ENCODE peak calls at places on chromosomes 3 and 15, in seven cellular contexts. Z, T, W, S, Q, J and H are unnamed samples.

GRCh38 chr3:168722091-168722490 is 626.4 kb upstream of the GOLIM4 start:
- DNase-seq in Z (no peak), J (no peak), Q (no peak), W (no peak), S (no peak), T (no peak), H (no peak)

GRCh38 chr3:22960326-22960984 is 242.7 kb upstream of the UBE2E2 start:
- DNase-seq in W (no peak), S (peak), T (no peak), J (peak), Z (peak), Q (peak), H (peak)

GRCh38 chr3:73215286-73215685 is 153.8 kb downstream of the EBLN2 start:
- DNase-seq in J (no peak), W (no peak), S (no peak), Q (no peak), T (no peak), Z (no peak), H (no peak)

GRCh38 chr15:56174649-56175048 is 69.0 kb downstream of the RFX7 start:
- DNase-seq in Z (no peak), S (no peak), Q (no peak), W (no peak), J (no peak), T (no peak), H (no peak)

GRCh38 chr3:122691195-122691594 is 10.6 kb downstream of the PARP14 start:
- DNase-seq in Q (peak), Z (no peak), W (no peak), T (peak), J (no peak), S (no peak), H (no peak)

GRCh38 chr3:123373535-123373987 is 75.3 kb downstream of the ADCY5 start:
- DNase-seq in J (no peak), W (no peak), Q (no peak), Z (no peak), S (no peak), T (no peak), H (no peak)

GRCh38 chr3:154131850-154132249 is 10.7 kb downstream of the ARHGEF26 start:
- DNase-seq in W (no peak), S (no peak), Q (no peak), J (no peak), Z (no peak), T (no peak), H (no peak)

GRCh38 chr3:32180151-32180850 is 58.2 kb upstream of the CMTM8 start:
- DNase-seq in W (no peak), S (no peak), T (no peak), J (no peak), Z (no peak), Q (no peak), H (no peak)

GRCh38 chr3:27483117-27484001 is 825 bp downstream of the SLC4A7 start:
- DNase-seq in S (peak), T (peak), Z (no peak), J (peak), Q (peak), W (no peak), H (no peak)

GRCh38 chr15:52651868-52652267 is 27.3 kb downstream of the ATOSA start:
- DNase-seq in T (no peak), Q (peak), S (peak), J (peak), W (peak), Z (peak), H (peak)

GRCh38 chr15:63379492-63380150 is 2.0 kb downstream of the CA12 start:
- DNase-seq in T (no peak), J (no peak), W (no peak), Q (no peak), Z (no peak), S (no peak), H (peak)

GRCh38 chr15:48775556-48775955 is 35.3 kb downstream of the CEP152 start:
- DNase-seq in Z (no peak), J (no peak), S (no peak), Q (no peak), W (no peak), T (no peak), H (no peak)

GRCh38 chr3:37475435-37475834 is 301.1 kb upstream of the LRRFIP2 start:
- DNase-seq in T (no peak), Q (no peak), J (no peak), Z (no peak), W (no peak), S (no peak), H (no peak)

GRCh38 chr15:63188247-63188936 is 1.0 kb upstream of the RAB8B start:
- DNase-seq in Z (no peak), W (no peak), S (no peak), T (no peak), J (no peak), Q (no peak), H (no peak)

GRCh38 chr15:88982304-88982945 is 69.2 kb upstream of the MFGE8 start:
- DNase-seq in S (peak), T (peak), W (no peak), Q (no peak), J (peak), Z (no peak), H (no peak)

GRCh38 chr3:126370606-126371005 is 13.4 kb upstream of the KLF15 start:
- DNase-seq in W (no peak), J (no peak), S (no peak), T (no peak), Q (no peak), Z (no peak), H (no peak)

GRCh38 chr15:92500023-92500630 is 106.4 kb downstream of the ST8SIA2 start:
- DNase-seq in T (no peak), Z (no peak), Q (no peak), W (no peak), S (no peak), J (peak), H (no peak)

GRCh38 chr3:140898340-140899180 is 43.1 kb upstream of the SLC25A36 start:
- DNase-seq in W (no peak), J (peak), S (peak), T (peak), Q (peak), Z (peak), H (peak)

GRCh38 chr3:132536442-132537153 is 60.5 kb upstream of the ACKR4 start:
- DNase-seq in T (no peak), S (peak), W (no peak), J (no peak), Z (no peak), Q (peak), H (no peak)

GRCh38 chr3:141387446-141388030 is 19.2 kb downstream of the ZBTB38 start:
- DNase-seq in S (no peak), Z (no peak), T (no peak), W (no peak), J (no peak), Q (no peak), H (no peak)

GRCh38 chr3:189714991-189715961 is 84.1 kb downstream of the TP63 start:
- DNase-seq in S (no peak), J (no peak), Z (no peak), W (no peak), T (peak), Q (no peak), H (no peak)

GRCh38 chr3:177427540-177427939 is 230.3 kb upstream of the TBL1XR1 start:
- DNase-seq in W (no peak), Z (no peak), Q (no peak), S (no peak), J (no peak), T (no peak), H (no peak)

GRCh38 chr3:150216041-150216811 is 191.9 kb upstream of the TSC22D2 start:
- DNase-seq in Q (no peak), Z (no peak), T (no peak), S (no peak), W (no peak), J (peak), H (no peak)

GRCh38 chr3:150215616-150216015 is 192.5 kb upstream of the TSC22D2 start:
- DNase-seq in S (no peak), W (no peak), Q (no peak), Z (no peak), T (no peak), J (no peak), H (no peak)

GRCh38 chr3:150213577-150213976 is 194.5 kb upstream of the TSC22D2 start:
- DNase-seq in S (no peak), Z (no peak), T (no peak), J (no peak), Q (no peak), W (no peak), H (no peak)

DNA sequence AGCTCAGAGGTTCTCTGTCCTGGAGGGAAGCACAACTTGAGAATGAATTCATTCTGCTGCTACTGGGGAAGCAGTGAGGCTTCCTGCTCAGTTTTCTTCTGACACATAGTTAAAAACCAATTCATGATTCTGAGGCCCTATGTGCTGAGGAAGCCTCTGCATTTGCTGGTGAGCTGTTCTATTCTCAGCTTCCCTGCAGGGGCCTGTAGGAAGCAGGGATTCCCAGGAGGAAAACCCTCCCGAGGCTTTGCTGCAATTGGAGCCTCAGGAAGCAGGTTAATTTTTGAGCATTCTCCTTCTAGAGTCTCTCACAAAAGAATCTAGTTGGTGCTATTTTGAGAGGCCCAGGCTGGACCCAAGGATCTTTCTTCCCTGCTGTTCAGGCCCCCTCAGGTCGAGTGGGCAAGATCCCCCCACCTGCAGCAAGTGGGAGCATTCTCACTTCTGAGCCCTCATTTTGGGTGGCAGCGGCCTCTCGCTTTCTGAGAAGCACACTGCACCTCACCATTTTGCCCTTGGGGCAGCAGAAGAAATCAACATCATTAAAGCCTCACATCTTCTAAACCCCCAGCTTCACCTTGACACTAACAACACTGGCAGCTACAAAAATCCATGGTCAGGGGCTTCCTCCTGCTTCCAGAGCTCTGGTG is 197.5 kb upstream of the TSC22D2 start:
- DNase-seq in J (no peak), S (no peak), Q (no peak), T (no peak), W (no peak), Z (no peak), H (no peak)
- TF ChIP-seq JUND in J (no peak), S (no peak), Q (no peak), T (no peak), W (no peak), Z (no peak), H (no peak)

GRCh38 chr15:20645956-20646355 is 104.4 kb upstream of the GOLGA6L6 start:
- DNase-seq in Z (no peak), W (no peak), T (peak), J (no peak), Q (no peak), S (no peak), H (no peak)
- TF ChIP-seq JUND in Z (no peak), W (no peak), T (no peak), J (no peak), Q (no peak), S (no peak), H (no peak)

GRCh38 chr3:185397676-185398075 is 34.7 kb downstream of the MAP3K13 start:
- DNase-seq in S (no peak), J (peak), Q (no peak), T (no peak), Z (no peak), W (no peak), H (no peak)

GRCh38 chr3:185400866-185401265 is 37.9 kb downstream of the MAP3K13 start:
- DNase-seq in J (no peak), T (no peak), Q (no peak), W (no peak), S (no peak), Z (no peak), H (no peak)

GRCh38 chr3:185400340-185400667 is 37.4 kb downstream of the MAP3K13 start:
- DNase-seq in Q (no peak), Z (no peak), S (no peak), W (no peak), T (no peak), J (no peak), H (no peak)

GRCh38 chr3:185401319-185401955 is 38.5 kb downstream of the MAP3K13 start:
- DNase-seq in S (no peak), W (no peak), J (peak), T (no peak), Z (no peak), Q (no peak), H (no peak)

DNA sequence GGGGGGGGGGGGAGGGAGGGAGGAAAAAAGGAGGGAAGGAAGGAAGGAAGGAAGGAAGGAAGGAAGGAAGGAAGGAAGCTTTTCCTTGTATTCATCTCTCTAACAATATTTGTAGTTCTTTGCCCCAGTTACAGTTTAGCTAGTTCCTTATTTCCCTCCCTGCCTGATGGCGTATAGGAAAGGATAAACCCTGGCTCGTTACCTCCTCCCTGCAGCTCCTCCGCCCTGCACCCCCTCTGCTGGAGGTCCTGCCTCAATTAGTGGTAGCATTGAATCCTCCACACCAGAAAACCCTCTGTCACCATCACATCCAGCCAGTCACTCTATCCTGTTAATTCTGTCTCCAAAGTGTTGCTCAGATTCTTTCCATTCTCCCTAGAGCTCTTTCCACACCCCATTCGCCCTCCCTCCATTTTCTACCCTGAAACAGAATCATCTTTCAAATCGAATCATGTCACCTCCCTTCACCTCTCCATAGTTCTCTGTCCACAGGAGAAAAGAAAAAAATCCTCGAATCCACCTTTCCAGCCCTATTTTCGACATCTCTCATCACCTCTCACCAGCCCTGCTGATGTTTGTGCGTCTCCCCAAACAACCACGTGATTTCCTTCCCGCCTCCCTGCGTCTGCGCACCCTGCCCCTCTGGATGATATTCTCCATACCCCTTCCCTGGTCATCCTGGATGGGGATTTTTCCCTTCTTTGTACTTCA is 36.8 kb downstream of the MAP3K13 start:
- DNase-seq in Z (no peak), S (no peak), J (no peak), T (no peak), W (no peak), Q (no peak), H (no peak)
- TF ChIP-seq JUND in Z (no peak), S (no peak), J (no peak), T (no peak), W (no peak), Q (no peak), H (no peak)

GRCh38 chr3:74631771-74632170 is 17.3 kb upstream of the CNTN3 start:
- DNase-seq in Z (no peak), S (no peak), Q (no peak), T (no peak), W (no peak), J (no peak), H (no peak)
- TF ChIP-seq JUND in Z (no peak), S (no peak), Q (no peak), T (no peak), W (no peak), J (no peak), H (no peak)

GRCh38 chr3:117404756-117405155 is 695.2 kb downstream of the TUSC7 start:
- DNase-seq in Z (no peak), W (no peak), J (no peak), Q (no peak), S (no peak), T (no peak), H (no peak)
- TF ChIP-seq JUND in Z (no peak), W (no peak), J (no peak), Q (no peak), S (no peak), T (no peak), H (no peak)

GRCh38 chr3:51620543-51620942 is 50.5 kb upstream of the TEX264 start:
- DNase-seq in Q (peak), W (no peak), J (no peak), S (no peak), T (no peak), Z (no peak), H (no peak)
- TF ChIP-seq JUND in Q (no peak), W (no peak), J (no peak), S (no peak), T (no peak), Z (no peak), H (no peak)

GRCh38 chr3:50657407-50657806 is 17.3 kb upstream of the DOCK3 start:
- DNase-seq in Q (no peak), W (no peak), Z (no peak), S (no peak), T (no peak), J (no peak), H (no peak)

GRCh38 chr3:50656417-50657195 is 18.1 kb upstream of the DOCK3 start:
- DNase-seq in Q (no peak), Z (no peak), T (no peak), J (no peak), S (no peak), W (no peak), H (no peak)

GRCh38 chr3:50654196-50654595 is 20.5 kb upstream of the DOCK3 start:
- DNase-seq in S (no peak), Q (no peak), J (no peak), T (no peak), W (no peak), Z (no peak), H (no peak)

GRCh38 chr3:50652709-50653108 is 22.0 kb upstream of the DOCK3 start:
- DNase-seq in Q (peak), Z (no peak), W (peak), S (peak), T (peak), J (peak), H (peak)

GRCh38 chr3:50655009-50655830 is 19.5 kb upstream of the DOCK3 start:
- DNase-seq in W (no peak), Q (no peak), S (no peak), Z (no peak), J (no peak), T (no peak), H (no peak)
- TF ChIP-seq JUND in W (no peak), Q (no peak), S (no peak), Z (peak), J (no peak), T (no peak), H (no peak)